ENCODE peak calls at places on chromosome 3, in ten cellular contexts. Y is HL-60, P is foreskin fibroblast, V is WTC11, F is OCI-LY7, K is neural crest cell, U is AG10803, T is AG09309, G is epithelial cell of proximal tubule, Z is HepG2. O is an unnamed sample.

GRCh38 chr3:39804951-39805350 is 4.5 kb upstream of the MYRIP start:
- DNase-seq in Y (no peak), P (peak), V (no peak), F (no peak), K (no peak), U (peak), T (no peak), G (no peak), Z (no peak), O (no peak)

GRCh38 chr3:3800076-3800448 is 831 bp downstream of the LRRN1 start:
- DNase-seq in Y (no peak), P (no peak), V (peak), F (no peak), K (peak), U (no peak), T (no peak), G (no peak), Z (no peak), O (no peak)

GRCh38 chr3:139978966-139979365 is 44.0 kb downstream of the CLSTN2 start:
- DNase-seq in Y (no peak), P (no peak), V (no peak), F (no peak), K (no peak), U (no peak), T (no peak), G (no peak), Z (no peak), O (no peak)

GRCh38 chr3:61561374-61562041 is at the start of gene PTPRG:
- DNase-seq in Y (peak), P (peak), V (peak), F (peak), K (peak), U (peak), T (peak), G (peak), Z (peak), O (peak)

GRCh38 chr3:169348276-169348675 is 315.2 kb downstream of the MECOM start:
- DNase-seq in Y (no peak), P (no peak), V (no peak), F (no peak), K (no peak), U (no peak), T (no peak), G (no peak), Z (no peak), O (no peak)

GRCh38 chr3:13282528-13282985 is 137.6 kb downstream of the NUP210 start:
- DNase-seq in Y (no peak), P (no peak), V (peak), F (no peak), K (no peak), U (no peak), T (no peak), G (no peak), Z (no peak), O (no peak)

GRCh38 chr3:39383190-39383912 is at the start of gene SLC25A38:
- DNase-seq in Y (peak), P (peak), V (peak), F (peak), K (peak), U (peak), T (peak), G (no peak), Z (peak), O (peak)

GRCh38 chr3:42509111-42509510 is 6.7 kb downstream of the VIPR1 start:
- DNase-seq in Y (no peak), P (no peak), V (peak), F (no peak), K (no peak), U (no peak), T (no peak), G (no peak), Z (no peak), O (no peak)

GRCh38 chr3:114827495-114827894 is 319.6 kb downstream of the ZBTB20 start:
- DNase-seq in Y (no peak), P (no peak), V (no peak), F (peak), K (peak), U (peak), T (no peak), G (peak), Z (peak), O (peak)

GRCh38 chr3:17130956-17131355 is 246.2 kb downstream of the PLCL2 start:
- DNase-seq in Y (no peak), P (no peak), V (no peak), F (no peak), K (no peak), U (no peak), T (no peak), G (no peak), Z (no peak), O (no peak)

GRCh38 chr3:16289144-16289889 is 24.3 kb downstream of the OXNAD1 start:
- DNase-seq in Y (no peak), P (peak), V (no peak), F (no peak), K (no peak), U (peak), T (no peak), G (no peak), Z (no peak), O (peak)

GRCh38 chr3:14507757-14508504 is 32.2 kb downstream of the GRIP2 start:
- DNase-seq in Y (no peak), P (no peak), V (no peak), F (no peak), K (no peak), U (no peak), T (no peak), G (no peak), Z (no peak), O (no peak)

GRCh38 chr3:71726106-71726505 is 904 bp upstream of the EIF4E3 start:
- DNase-seq in Y (no peak), P (no peak), V (no peak), F (no peak), K (no peak), U (no peak), T (no peak), G (no peak), Z (no peak), O (no peak)

GRCh38 chr3:82000773-82001172 is 239.3 kb upstream of the GBE1 start:
- DNase-seq in Y (no peak), P (no peak), V (peak), F (no peak), K (no peak), U (no peak), T (no peak), G (no peak), Z (no peak), O (no peak)

GRCh38 chr3:42906085-42906904 is at the start of gene ZNF662:
- DNase-seq in Y (no peak), P (no peak), V (peak), F (no peak), K (no peak), U (peak), T (no peak), G (no peak), Z (no peak), O (no peak)

GRCh38 chr3:124438813-124439212 is 291.4 kb upstream of the UMPS start:
- DNase-seq in Y (no peak), P (no peak), V (no peak), F (no peak), K (no peak), U (no peak), T (no peak), G (no peak), Z (no peak), O (no peak)

GRCh38 chr3:136380530-136380929 is 130.4 kb downstream of the PCCB start:
- DNase-seq in Y (no peak), P (peak), V (no peak), F (no peak), K (no peak), U (peak), T (no peak), G (no peak), Z (no peak), O (peak)

GRCh38 chr3:123153124-123153523 is 48.6 kb upstream of the SEC22A start:
- DNase-seq in Y (no peak), P (no peak), V (no peak), F (peak), K (no peak), U (no peak), T (no peak), G (no peak), Z (no peak), O (no peak)

GRCh38 chr3:65672876-65673815 is 365.6 kb downstream of the MAGI1 start:
- DNase-seq in Y (no peak), P (peak), V (peak), F (peak), K (peak), U (peak), T (no peak), G (no peak), Z (peak), O (peak)

GRCh38 chr3:175153595-175153994 is 294.5 kb downstream of the NAALADL2 start:
- DNase-seq in Y (no peak), P (no peak), V (no peak), F (no peak), K (no peak), U (no peak), T (no peak), G (no peak), Z (no peak), O (no peak)

GRCh38 chr3:46372492-46373359 is 2.0 kb downstream of the CCR5 start:
- DNase-seq in Y (no peak), P (peak), V (no peak), F (peak), K (no peak), U (peak), T (peak), G (no peak), Z (no peak), O (peak)
- TF ChIP-seq CTCF in Y (peak), P (peak), V (no peak), F (peak), K (peak), U (peak), T (peak), G (peak), Z (peak), O (peak)

GRCh38 chr3:7421065-7421464 is 560.1 kb downstream of the GRM7 start:
- DNase-seq in Y (no peak), P (no peak), V (no peak), F (no peak), K (no peak), U (no peak), T (no peak), G (no peak), Z (no peak), O (no peak)
- TF ChIP-seq CTCF in Y (no peak), P (no peak), V (no peak), F (peak), K (no peak), U (no peak), T (no peak), G (peak), Z (no peak), O (peak)

GRCh38 chr3:11530153-11530721 is 113.5 kb downstream of the VGLL4 start:
- DNase-seq in Y (no peak), P (peak), V (no peak), F (no peak), K (peak), U (peak), T (peak), G (no peak), Z (peak), O (peak)
- TF ChIP-seq CTCF in Y (no peak), P (no peak), V (no peak), F (no peak), K (no peak), U (peak), T (peak), G (no peak), Z (peak), O (peak)

GRCh38 chr3:106331636-106332035 is 462.8 kb upstream of the CBLB start:
- DNase-seq in Y (no peak), P (no peak), V (no peak), F (no peak), K (no peak), U (no peak), T (no peak), G (no peak), Z (no peak), O (no peak)

GRCh38 chr3:106329505-106329904 is 460.7 kb upstream of the CBLB start:
- DNase-seq in Y (no peak), P (no peak), V (no peak), F (no peak), K (no peak), U (no peak), T (no peak), G (no peak), Z (no peak), O (no peak)

GRCh38 chr3:106333911-106334618 is 465.3 kb upstream of the CBLB start:
- DNase-seq in Y (no peak), P (no peak), V (no peak), F (no peak), K (no peak), U (peak), T (peak), G (peak), Z (no peak), O (peak)

GRCh38 chr3:106332135-106332534 is 463.3 kb upstream of the CBLB start:
- DNase-seq in Y (no peak), P (no peak), V (no peak), F (no peak), K (no peak), U (no peak), T (no peak), G (no peak), Z (no peak), O (no peak)

DNA sequence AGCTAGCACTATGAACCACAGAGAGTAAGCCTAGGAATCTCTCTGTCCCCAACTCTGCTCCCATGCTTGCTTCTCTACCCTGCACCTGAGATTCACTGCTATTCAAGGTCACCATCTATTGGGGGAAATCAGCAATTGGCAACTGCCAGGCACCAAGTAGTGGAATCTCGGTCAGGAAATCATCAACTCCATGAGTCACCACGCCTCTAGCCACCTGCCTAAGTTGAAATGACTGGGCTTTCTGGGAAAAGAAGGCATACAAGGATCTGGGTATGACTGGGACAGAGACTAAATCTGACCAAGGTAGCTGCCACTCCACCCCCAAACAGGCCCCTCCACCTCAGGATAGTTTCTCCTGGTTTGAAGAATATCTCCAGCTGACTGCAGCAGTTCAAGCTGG is 464.1 kb upstream of the CBLB start:
- DNase-seq in Y (no peak), P (no peak), V (no peak), F (no peak), K (no peak), U (no peak), T (no peak), G (peak), Z (no peak), O (no peak)
- TF ChIP-seq CTCF in Y (no peak), P (no peak), V (no peak), F (peak), K (no peak), U (no peak), T (no peak), G (peak), Z (no peak), O (no peak)

GRCh38 chr3:46561511-46561910 is 4.6 kb downstream of the LRRC2 start:
- DNase-seq in Y (no peak), P (no peak), V (no peak), F (no peak), K (no peak), U (no peak), T (no peak), G (no peak), Z (no peak), O (no peak)

GRCh38 chr3:46561951-46562350 is 4.2 kb downstream of the LRRC2 start:
- DNase-seq in Y (no peak), P (no peak), V (no peak), F (no peak), K (no peak), U (no peak), T (no peak), G (no peak), Z (no peak), O (no peak)

GRCh38 chr3:46559030-46559704 is 6.9 kb downstream of the LRRC2 start:
- DNase-seq in Y (no peak), P (no peak), V (no peak), F (no peak), K (no peak), U (no peak), T (no peak), G (no peak), Z (no peak), O (no peak)

GRCh38 chr3:46557814-46558183 is 8.3 kb downstream of the LRRC2 start:
- DNase-seq in Y (no peak), P (no peak), V (no peak), F (peak), K (no peak), U (no peak), T (no peak), G (no peak), Z (no peak), O (no peak)

GRCh38 chr3:46558184-46559029 is 7.7 kb downstream of the LRRC2 start:
- DNase-seq in Y (peak), P (peak), V (peak), F (peak), K (peak), U (peak), T (peak), G (peak), Z (peak), O (peak)
- TF ChIP-seq CTCF in Y (peak), P (peak), V (no peak), F (peak), K (peak), U (peak), T (peak), G (peak), Z (peak), O (peak)

O was measured in HFFc6.